ENCODE peak calls at places on chromosome 19, in five cellular contexts. L is tibial artery, K is lower lobe of right lung, C is thoracic aorta, T is neural progenitor cell. S is an unnamed sample.

GRCh38 chr19:10246511-10246910 is 5.5 kb upstream of the MRPL4 start:
- DNase-seq in L (no peak), K (no peak), C (no peak), T (no peak), S (no peak)

GRCh38 chr19:34351382-34351802 is 13.6 kb upstream of the GPI start:
- DNase-seq in L (no peak), K (no peak), C (no peak), T (no peak), S (no peak)

GRCh38 chr19:35216833-35217707 is 11.5 kb downstream of the FAM187B start:
- DNase-seq in L (peak), K (no peak), C (no peak), T (no peak), S (peak)

GRCh38 chr19:3604987-3605343 is 1.7 kb downstream of the TBXA2R start:
- DNase-seq in L (no peak), K (no peak), C (no peak), T (no peak), S (no peak)

GRCh38 chr19:27851002-27851481 is 1361.9 kb downstream of the UQCRFS1 start:
- DNase-seq in L (no peak), K (no peak), C (no peak), T (no peak), S (no peak)

GRCh38 chr19:6042776-6043726 is 65.1 kb upstream of the RANBP3 start:
- DNase-seq in L (no peak), K (no peak), C (no peak), T (no peak), S (no peak)

GRCh38 chr19:13932911-13933393 is 5.3 kb downstream of the PODNL1 start:
- DNase-seq in L (no peak), K (no peak), C (no peak), T (no peak), S (peak)

GRCh38 chr19:46746281-46746965 is at the start of gene STRN4:
- DNase-seq in L (no peak), K (no peak), C (no peak), T (peak), S (peak)

GRCh38 chr19:55418185-55418584 is 10.6 kb upstream of the UBE2S start:
- DNase-seq in L (no peak), K (no peak), C (no peak), T (peak), S (peak)

GRCh38 chr19:52464798-52465470 is 11.6 kb downstream of the ZNF578 start:
- DNase-seq in L (no peak), K (no peak), C (no peak), T (peak), S (peak)

GRCh38 chr19:44050740-44051653 is 839 bp upstream of the ZNF223 start:
- DNase-seq in L (no peak), K (no peak), C (no peak), T (no peak), S (peak)

GRCh38 chr19:32928806-32929205 is 43.0 kb downstream of the CEP89 start:
- DNase-seq in L (no peak), K (no peak), C (no peak), T (no peak), S (no peak)

GRCh38 chr19:29678484-29679106 is 13.3 kb downstream of the PLEKHF1 start:
- DNase-seq in L (peak), K (no peak), C (no peak), T (no peak), S (no peak)

GRCh38 chr19:2983351-2984195 is 6.2 kb downstream of the TLE6 start:
- DNase-seq in L (peak), K (no peak), C (no peak), T (peak), S (peak)

GRCh38 chr19:41510484-41510883 is 65.5 kb upstream of the CEACAM21 start:
- DNase-seq in L (no peak), K (no peak), C (no peak), T (no peak), S (no peak)

GRCh38 chr19:10424011-10424637 is 3.8 kb downstream of the PDE4A start:
- DNase-seq in L (peak), K (peak), C (no peak), T (peak), S (peak)

GRCh38 chr19:2462635-2463421 is 6.1 kb upstream of the LMNB2 start:
- DNase-seq in L (peak), K (peak), C (peak), T (peak), S (peak)

GRCh38 chr19:56155124-56155687 is 14.1 kb downstream of the ZNF444 start:
- DNase-seq in L (no peak), K (no peak), C (no peak), T (peak), S (peak)

GRCh38 chr19:4051175-4052101 is 15.3 kb downstream of the ZBTB7A start:
- DNase-seq in L (no peak), K (peak), C (no peak), T (no peak), S (no peak)

GRCh38 chr19:16363133-16363851 is 38.7 kb downstream of the KLF2 start:
- DNase-seq in L (no peak), K (peak), C (no peak), T (no peak), S (no peak)

DNA sequence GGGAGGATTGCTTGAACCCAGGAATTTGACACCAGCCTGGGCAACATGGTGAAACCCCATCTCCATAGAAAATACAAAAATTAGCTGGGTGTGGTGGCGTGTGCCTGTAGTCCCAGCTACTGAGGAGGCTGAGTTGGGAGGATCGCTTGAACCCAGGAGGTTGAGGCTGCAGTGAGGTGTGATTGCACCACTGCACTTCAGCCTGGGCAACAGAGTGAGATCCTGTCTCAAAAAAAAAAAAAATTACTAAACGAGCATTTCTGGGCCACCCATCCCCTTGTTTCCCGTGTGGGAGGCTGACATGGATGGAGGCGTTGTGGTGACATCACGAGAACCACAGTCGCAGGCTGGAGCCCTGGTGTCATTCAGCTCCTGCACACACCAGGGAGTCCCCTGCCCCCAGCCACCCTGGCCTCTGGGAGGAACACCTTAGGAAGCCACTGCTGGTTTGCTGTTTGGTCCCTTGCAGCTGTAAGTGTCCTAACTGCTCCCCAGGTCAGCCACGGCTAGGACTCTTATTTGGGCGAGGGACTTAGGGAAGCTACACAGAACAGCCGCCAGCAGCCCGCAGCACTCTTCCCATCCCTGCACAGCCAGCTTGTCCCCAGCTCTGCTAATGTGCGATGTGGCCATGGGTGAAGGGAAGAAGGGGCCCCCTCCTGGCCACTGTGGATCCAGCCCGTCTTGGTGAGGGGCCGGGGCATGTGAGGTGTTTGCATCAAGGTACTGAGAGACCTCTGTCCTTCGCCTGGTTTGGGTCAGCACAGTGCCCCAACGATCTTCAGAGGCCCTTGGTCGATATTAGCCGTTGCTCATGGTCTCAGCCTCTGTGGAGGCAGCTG is 12.7 kb downstream of the NKPD1 start:
- DNase-seq in L (no peak), K (no peak), C (no peak), T (peak), S (peak)
- TF ChIP-seq CTCF in L (no peak), K (no peak), C (no peak), T (peak), S (peak)

DNA sequence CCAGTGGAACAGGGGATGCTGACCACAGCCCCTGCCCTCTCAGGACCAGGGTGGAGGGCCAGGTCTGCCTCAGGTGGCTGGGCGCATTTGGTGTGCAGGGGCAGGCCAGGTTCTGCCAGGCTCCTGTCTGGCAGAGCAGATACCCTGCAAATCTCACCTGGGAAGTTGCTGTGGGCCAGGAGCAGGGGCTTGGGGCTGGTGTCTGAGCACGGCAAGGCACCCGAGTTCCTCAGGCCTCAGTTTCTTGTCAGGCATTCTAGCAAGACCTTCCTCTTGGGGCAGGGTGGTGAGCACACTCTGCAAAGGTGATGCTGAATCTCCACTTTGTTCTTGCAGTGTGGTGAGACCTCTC is 1.1 kb downstream of the CRTC1 start:
- DNase-seq in L (no peak), K (no peak), C (no peak), T (no peak), S (no peak)
- H3K4me3 ChIP-seq in L (no peak), K (peak), C (peak), T (peak), S (peak)

GRCh38 chr19:50361290-50362029 is 4.0 kb downstream of the NAPSA start:
- DNase-seq in L (no peak), K (peak), C (no peak), T (no peak), S (peak)

GRCh38 chr19:50362656-50363424 is 2.6 kb downstream of the NAPSA start:
- DNase-seq in L (no peak), K (peak), C (no peak), T (no peak), S (no peak)

GRCh38 chr19:50359432-50359818 is 6.0 kb downstream of the NAPSA start:
- DNase-seq in L (no peak), K (no peak), C (no peak), T (no peak), S (no peak)

GRCh38 chr19:50358483-50359431 is 6.7 kb downstream of the NAPSA start:
- DNase-seq in L (no peak), K (peak), C (no peak), T (no peak), S (no peak)

GRCh38 chr19:50362030-50362412 is 3.4 kb downstream of the NAPSA start:
- DNase-seq in L (no peak), K (peak), C (no peak), T (no peak), S (no peak)
- TF ChIP-seq CTCF in L (no peak), K (no peak), C (no peak), T (no peak), S (no peak)

GRCh38 chr19:48255376-48256303 is at the start of gene CARD8:
- DNase-seq in L (peak), K (peak), C (peak), T (peak), S (peak)
- H3K4me3 ChIP-seq in L (peak), K (peak), C (peak), T (peak), S (peak)

GRCh38 chr19:54203151-54203611 is 2.5 kb downstream of the RPS9 start:
- DNase-seq in L (no peak), K (no peak), C (no peak), T (no peak), S (no peak)
- TF ChIP-seq CTCF in L (no peak), K (no peak), C (no peak), T (no peak), S (no peak)

DNA sequence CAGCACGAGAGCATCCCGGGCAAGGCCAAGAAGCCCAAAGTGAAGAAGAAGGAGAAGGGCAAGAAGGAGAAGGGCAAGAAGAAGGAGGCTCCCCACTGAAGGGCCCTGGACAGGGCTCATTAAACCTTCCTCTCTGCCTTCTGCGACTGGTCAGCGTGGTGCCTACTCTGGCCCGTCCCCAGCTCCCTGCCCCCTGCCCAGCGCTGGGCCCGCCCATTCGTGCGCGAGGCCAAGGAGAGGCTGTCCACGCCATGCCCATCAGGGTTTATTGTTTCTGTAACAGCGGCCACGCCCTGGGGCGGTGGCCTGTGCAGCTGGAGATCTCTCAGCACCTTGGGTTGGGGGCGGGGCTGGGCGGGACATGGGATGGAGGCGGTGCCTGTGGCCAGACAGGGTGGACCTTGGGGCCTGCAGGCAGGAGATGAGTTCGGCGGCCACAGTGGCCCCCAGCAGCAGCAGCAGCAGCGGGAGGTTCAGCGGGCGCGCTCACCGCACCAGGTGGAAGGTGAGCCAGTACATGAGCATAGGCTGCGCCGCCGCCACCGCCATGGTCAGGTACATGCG is 897 bp downstream of the C19orf33 start:
- DNase-seq in L (no peak), K (peak), C (no peak), T (peak), S (peak)
- H3K4me3 ChIP-seq in L (no peak), K (peak), C (no peak), T (peak), S (peak)

S was measured in GM23338.